ENCODE peak calls at places on chromosome 18, in six cellular contexts. R, Z, G, X, O and A are unnamed samples.

GRCh38 chr18:27057459-27058302 is 127.4 kb downstream of the CHST9 start:
- DNase-seq in O (no peak), G (no peak), X (no peak), R (no peak), Z (peak), A (no peak)

GRCh38 chr18:46283268-46283667 is 179.1 kb downstream of the HAUS1 start:
- DNase-seq in O (peak), R (no peak), X (no peak), G (peak), Z (no peak), A (peak)

GRCh38 chr18:9792565-9793226 is 84.6 kb downstream of the RAB31 start:
- DNase-seq in R (peak), Z (peak), X (peak), O (no peak), G (no peak), A (no peak)

GRCh38 chr18:45050712-45051639 is 370.3 kb downstream of the SETBP1 start:
- DNase-seq in X (peak), O (peak), Z (no peak), G (peak), R (no peak), A (peak)

GRCh38 chr18:14767474-14767873 is 19.5 kb downstream of the ANKRD30B start:
- DNase-seq in R (no peak), G (no peak), X (peak), O (no peak), Z (no peak), A (peak)

GRCh38 chr18:42087195-42087594 is 132.2 kb downstream of the PIK3C3 start:
- DNase-seq in Z (no peak), X (no peak), R (no peak), G (no peak), O (no peak), A (no peak)

GRCh38 chr18:9708057-9708881 is at the start of gene RAB31:
- DNase-seq in Z (no peak), G (peak), R (peak), O (peak), X (peak), A (peak)

GRCh38 chr18:23133860-23134779 is 1.2 kb upstream of the CABLES1 start:
- DNase-seq in O (no peak), Z (peak), G (no peak), X (peak), R (peak), A (no peak)

GRCh38 chr18:74529378-74529777 is 4.9 kb upstream of the CNDP1 start:
- DNase-seq in G (no peak), O (no peak), R (no peak), X (no peak), Z (no peak), A (no peak)

GRCh38 chr18:36518839-36519238 is 221.3 kb downstream of the FHOD3 start:
- DNase-seq in O (no peak), X (no peak), R (no peak), Z (no peak), G (no peak), A (no peak)

GRCh38 chr18:7681261-7681660 is 114.1 kb downstream of the PTPRM start:
- DNase-seq in R (no peak), X (no peak), G (no peak), Z (no peak), O (no peak), A (no peak)

GRCh38 chr18:14747513-14748474 is at the start of gene ANKRD30B:
- DNase-seq in G (no peak), R (no peak), Z (no peak), O (no peak), X (no peak), A (no peak)

GRCh38 chr18:42654561-42654960 is 460.9 kb downstream of the RIT2 start:
- DNase-seq in X (no peak), O (peak), Z (no peak), R (no peak), G (peak), A (peak)

GRCh38 chr18:34322365-34323289 is 97.9 kb upstream of the NOL4 start:
- DNase-seq in O (peak), Z (peak), R (peak), X (peak), G (peak), A (peak)

GRCh38 chr18:63689064-63689463 is 13.7 kb upstream of the SERPINB11 start:
- DNase-seq in Z (no peak), G (no peak), X (no peak), R (no peak), O (no peak), A (no peak)

GRCh38 chr18:26133652-26134051 is at the start of gene PSMA8:
- DNase-seq in X (no peak), O (no peak), R (peak), Z (no peak), G (no peak), A (no peak)

GRCh38 chr18:35096677-35097011 is 55.4 kb downstream of the MAPRE2 start:
- DNase-seq in X (no peak), O (no peak), Z (no peak), R (no peak), G (no peak), A (no peak)

GRCh38 chr18:79490593-79491551 is 95.1 kb downstream of the NFATC1 start:
- DNase-seq in G (no peak), O (no peak), R (no peak), Z (no peak), X (no peak), A (no peak)

GRCh38 chr18:78082776-78083175 is 833.1 kb downstream of the GALR1 start:
- DNase-seq in G (no peak), Z (no peak), R (no peak), O (no peak), X (no peak), A (no peak)

DNA sequence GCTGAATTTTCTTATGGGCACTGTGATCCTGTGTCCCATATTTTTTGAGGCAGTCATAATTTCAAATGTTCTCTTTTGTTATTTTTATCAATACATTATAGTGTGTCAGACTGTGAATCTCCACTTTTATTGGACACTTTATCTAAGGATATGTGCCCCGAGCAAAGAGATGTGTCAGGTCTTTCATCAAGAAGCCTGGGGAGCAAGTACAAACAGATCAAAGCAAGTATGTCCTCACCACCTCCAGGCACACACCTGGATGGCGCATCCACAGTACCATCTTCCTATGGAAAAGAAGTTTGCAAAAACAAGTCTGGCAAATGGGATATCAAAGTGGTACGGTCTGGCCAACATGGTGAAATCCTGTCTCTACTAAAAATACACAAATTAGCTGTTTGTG is 81.0 kb upstream of the ZNF236 start:
- DNase-seq in Z (no peak), R (no peak), X (no peak), O (no peak), G (no peak), A (no peak)
- H3K9ac ChIP-seq in Z (no peak), R (no peak), X (no peak), O (no peak), G (no peak), A (no peak)

DNA sequence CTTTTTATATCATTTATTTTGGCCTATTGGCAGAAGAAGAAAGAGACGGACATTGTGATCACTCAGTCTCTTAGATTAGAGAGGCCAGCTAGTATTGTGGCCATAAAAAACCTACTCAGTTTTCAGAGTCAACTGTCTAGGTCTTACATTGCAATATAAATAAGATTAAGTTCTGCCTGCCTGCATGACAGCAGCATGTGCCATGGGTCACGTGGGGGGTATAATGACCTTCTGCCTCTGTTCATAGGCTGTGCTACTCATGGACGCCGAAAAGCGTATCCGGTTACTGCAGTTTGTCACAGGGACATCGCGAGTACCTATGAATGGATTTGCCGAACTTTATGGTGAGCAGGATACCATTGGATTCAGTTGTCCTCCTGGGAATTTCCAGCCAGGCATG is 238.5 kb downstream of the ALPK2 start:
- DNase-seq in G (no peak), Z (no peak), O (no peak), X (no peak), R (no peak), A (no peak)
- H2AFZ ChIP-seq in G (no peak), Z (no peak), O (no peak), X (no peak), R (no peak), A (no peak)

GRCh38 chr18:50820901-50821520 is 1.2 kb upstream of the MRO start:
- DNase-seq in X (no peak), G (no peak), Z (no peak), R (no peak), O (no peak), A (no peak)
- H3K9ac ChIP-seq in X (no peak), G (no peak), Z (no peak), R (no peak), O (no peak), A (no peak)

DNA sequence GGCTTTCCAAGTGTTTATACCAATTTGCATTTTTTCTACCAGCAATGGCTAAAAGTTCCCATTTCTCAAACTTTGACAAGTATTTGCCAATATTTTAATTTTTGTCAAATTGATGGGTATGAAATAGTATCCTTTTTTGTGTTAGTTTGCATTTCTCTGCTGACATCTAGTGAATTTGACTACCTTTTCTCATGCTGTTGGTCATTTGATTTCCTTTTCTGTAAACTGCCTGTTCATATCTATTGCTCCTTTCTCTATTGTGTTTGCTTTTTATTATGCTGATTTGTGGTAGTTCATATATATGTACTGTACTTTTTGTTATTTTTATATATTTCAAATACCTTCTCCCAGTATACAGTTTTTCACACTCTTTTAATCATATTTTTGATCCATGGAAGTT is 149.4 kb downstream of the PMAIP1 start:
- DNase-seq in O (no peak), R (no peak), X (no peak), G (no peak), Z (no peak), A (no peak)
- H2AFZ ChIP-seq in O (no peak), R (no peak), X (no peak), G (no peak), Z (no peak), A (no peak)

DNA sequence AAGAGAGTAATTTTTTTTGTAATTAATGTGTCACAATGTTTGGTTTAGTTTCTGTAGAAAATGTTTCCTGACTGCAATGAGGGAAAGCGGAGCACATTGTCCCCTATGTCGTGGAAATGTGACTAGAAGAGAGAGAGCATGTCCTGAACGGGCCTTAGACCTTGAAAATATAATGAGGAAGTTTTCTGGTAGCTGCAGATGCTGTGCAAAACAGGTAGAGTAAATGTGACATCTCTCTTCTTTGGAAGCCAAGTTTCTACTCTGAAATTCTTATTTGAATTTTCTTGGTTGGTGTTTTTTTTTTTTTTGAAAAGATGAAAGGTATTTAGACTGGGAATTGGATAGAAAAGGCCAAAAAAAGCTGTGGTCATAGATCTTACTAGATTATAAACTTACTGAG is 20.0 kb downstream of the RNF138 start:
- DNase-seq in R (no peak), G (no peak), O (no peak), X (no peak), Z (no peak), A (no peak)
- H3K9ac ChIP-seq in R (no peak), G (no peak), O (no peak), X (no peak), Z (no peak), A (no peak)

DNA sequence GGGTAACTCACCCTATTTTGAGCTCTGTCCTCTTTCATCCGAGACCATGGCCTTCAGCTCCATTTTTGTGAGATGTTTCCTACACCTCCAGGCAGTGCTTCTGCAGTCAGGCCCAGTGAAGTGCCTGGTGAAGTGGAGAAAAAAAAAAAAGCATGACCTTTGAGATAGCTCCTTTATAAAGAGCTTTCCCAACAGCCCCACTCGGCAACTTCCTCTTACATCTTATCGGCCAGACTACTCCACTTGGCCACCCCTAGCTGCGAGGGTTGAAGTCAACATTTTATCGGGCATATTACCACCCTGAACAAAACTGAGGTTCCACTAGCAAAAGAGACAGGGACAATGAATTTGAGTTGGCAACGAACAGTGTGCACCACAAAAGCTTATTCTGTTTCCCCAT is 124.8 kb upstream of the RNF152 start:
- DNase-seq in X (no peak), G (no peak), R (no peak), Z (no peak), O (no peak), A (no peak)
- H2AFZ ChIP-seq in X (no peak), G (peak), R (no peak), Z (no peak), O (no peak), A (peak)

DNA sequence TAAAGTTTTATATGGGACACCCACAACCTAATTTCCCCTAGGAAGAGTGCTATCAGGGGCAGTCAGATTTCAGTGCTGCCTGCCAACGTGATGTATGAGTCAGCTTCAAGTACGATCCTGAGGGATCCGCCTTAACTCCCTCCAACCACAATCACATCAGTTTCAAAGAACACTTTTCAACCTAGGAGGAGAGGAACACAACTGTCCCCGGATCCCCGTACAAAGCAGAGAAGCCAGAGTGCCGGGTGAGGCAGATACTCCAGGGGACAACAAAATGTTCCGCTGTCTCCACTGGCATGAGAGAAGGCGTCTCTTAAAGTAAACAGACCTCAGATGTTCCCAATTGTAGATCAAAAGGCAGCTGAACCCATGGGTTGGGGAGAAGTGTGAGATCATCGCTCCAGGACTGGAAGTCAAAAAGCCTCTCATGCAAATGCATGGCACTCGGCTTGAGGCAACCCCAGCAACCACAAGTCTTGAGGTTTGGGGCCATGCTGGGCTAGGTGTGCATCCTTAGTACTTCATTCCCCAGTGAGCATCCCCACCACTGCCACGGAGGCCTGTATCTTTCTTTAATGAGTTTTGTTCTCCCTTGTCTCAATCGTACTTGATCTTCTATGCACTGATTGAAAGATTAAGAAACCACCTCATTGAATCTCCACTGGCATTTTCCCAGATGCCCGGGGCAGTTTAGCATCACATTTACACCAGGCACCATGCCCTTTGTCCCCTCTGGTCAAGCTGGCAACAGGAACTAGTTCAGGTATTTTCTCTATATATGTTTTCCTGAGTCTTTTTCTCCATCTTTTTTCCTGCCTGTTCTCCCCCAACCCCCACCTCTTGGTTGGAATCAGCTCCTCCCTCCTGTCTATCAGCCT is 91.0 kb upstream of the CCBE1 start:
- DNase-seq in X (peak), Z (no peak), G (peak), O (peak), R (no peak), A (peak)
- H3K9ac ChIP-seq in X (no peak), Z (no peak), G (peak), O (peak), R (no peak), A (peak)

GRCh38 chr18:21489119-21489750 is 111.3 kb downstream of the ESCO1 start:
- DNase-seq in R (peak), G (peak), O (peak), Z (peak), X (peak), A (peak)
- H2AFZ ChIP-seq in R (no peak), G (no peak), O (no peak), Z (no peak), X (no peak), A (no peak)

GRCh38 chr18:57790316-57790715 is 12.8 kb downstream of the ATP8B1 start:
- DNase-seq in R (no peak), Z (no peak), O (no peak), X (no peak), G (no peak), A (no peak)

GRCh38 chr18:57791911-57792310 is 11.2 kb downstream of the ATP8B1 start:
- DNase-seq in Z (no peak), X (no peak), R (no peak), O (no peak), G (peak), A (no peak)

GRCh38 chr18:57789105-57789504 is 14.0 kb downstream of the ATP8B1 start:
- DNase-seq in X (peak), R (no peak), G (peak), Z (no peak), O (peak), A (peak)

GRCh38 chr18:57791192-57791591 is 11.9 kb downstream of the ATP8B1 start:
- DNase-seq in O (no peak), X (no peak), Z (no peak), G (no peak), R (no peak), A (no peak)

DNA sequence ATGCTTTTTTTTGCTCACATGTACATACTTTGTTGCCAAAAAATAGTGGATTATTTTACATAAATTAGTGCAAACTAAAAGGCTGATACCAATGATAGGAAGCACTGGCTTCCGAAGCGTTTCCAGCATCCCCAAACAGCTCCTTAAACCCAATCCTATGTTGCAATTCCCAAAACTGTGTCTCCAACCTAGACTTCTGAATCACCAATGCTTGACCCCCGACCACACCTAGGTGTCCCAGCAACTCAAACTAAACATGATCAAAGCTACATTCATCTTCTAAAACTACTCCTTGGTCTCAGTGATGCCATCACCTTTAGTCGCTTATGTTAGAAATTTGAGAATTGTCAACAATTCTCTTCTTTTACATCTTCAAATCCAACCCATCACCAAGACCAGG is 13.4 kb downstream of the ATP8B1 start:
- DNase-seq in G (peak), Z (no peak), O (no peak), R (no peak), X (peak), A (peak)
- H3K9ac ChIP-seq in G (peak), Z (no peak), O (peak), R (no peak), X (peak), A (no peak)

GRCh38 chr18:49055787-49056186 is 105.0 kb upstream of the SMAD7 start:
- DNase-seq in R (no peak), Z (no peak), O (peak), G (peak), X (peak), A (peak)
- H2AFZ ChIP-seq in R (no peak), Z (no peak), O (no peak), G (peak), X (no peak), A (no peak)